ENCODE peak calls at places on chromosomes 4 and X, in five cellular contexts. E is brain pericyte; Q is effector memory CD8-positive, alpha-beta T cell; M is small intestine; A is NCI-H748 treated with DMSO at 0.1 percent for 48 hours. G is an unnamed sample.

GRCh38 chrX:153653556-153653955 is 6.6 kb downstream of the DUSP9 start:
- DNase-seq in A (no peak), Q (no peak), E (no peak), M (no peak), G (no peak)

GRCh38 chr4:184399505-184399893 is 74.9 kb downstream of the IRF2 start:
- DNase-seq in Q (no peak), A (no peak), E (no peak), M (no peak), G (no peak)

GRCh38 chr4:7807351-7807921 is 132.2 kb downstream of the AFAP1 start:
- DNase-seq in A (no peak), E (peak), Q (no peak), M (no peak), G (no peak)

GRCh38 chr4:8319731-8320385 is 50.3 kb downstream of the HTRA3 start:
- DNase-seq in Q (no peak), E (no peak), A (no peak), M (no peak), G (no peak)

GRCh38 chr4:110869114-110869513 is 246.2 kb upstream of the PITX2 start:
- DNase-seq in Q (no peak), M (no peak), E (no peak), A (no peak), G (no peak)

GRCh38 chr4:17512973-17513665 is 1.2 kb upstream of the QDPR start:
- DNase-seq in E (no peak), A (no peak), Q (no peak), M (no peak), G (no peak)

GRCh38 chrX:21966866-21967265 is 26.4 kb downstream of the SMS start:
- DNase-seq in A (no peak), Q (no peak), E (no peak), M (no peak), G (no peak)

GRCh38 chr4:89482248-89482647 is 174.6 kb upstream of the GPRIN3 start:
- DNase-seq in A (peak), Q (no peak), E (no peak), M (peak), G (peak)

GRCh38 chrX:134551365-134552095 is 91.6 kb downstream of the HPRT1 start:
- DNase-seq in A (no peak), M (no peak), E (no peak), Q (no peak), G (no peak)

GRCh38 chr4:89614155-89614554 is 222.8 kb downstream of the SNCA start:
- DNase-seq in A (no peak), Q (no peak), E (no peak), M (no peak), G (no peak)

GRCh38 chr4:32661229-32661628 is 1941.1 kb downstream of the PCDH7 start:
- DNase-seq in Q (no peak), M (no peak), E (no peak), A (no peak), G (no peak)

GRCh38 chr4:144782345-144782744 is 136.4 kb downstream of the HHIP start:
- DNase-seq in A (no peak), Q (no peak), M (no peak), E (no peak), G (no peak)

GRCh38 chrX:29024813-29025342 is 437.6 kb downstream of the IL1RAPL1 start:
- DNase-seq in Q (no peak), E (no peak), A (no peak), M (no peak), G (no peak)

GRCh38 chrX:141468940-141469339 is 115.6 kb downstream of the SPANXA1 start:
- DNase-seq in M (no peak), Q (no peak), E (no peak), A (no peak), G (no peak)

GRCh38 chr4:1193206-1194027 is 21.0 kb upstream of the SPON2 start:
- DNase-seq in Q (no peak), E (no peak), A (no peak), M (no peak), G (no peak)

GRCh38 chr4:2592572-2592971 is 56.1 kb downstream of the FAM193A start:
- DNase-seq in E (no peak), A (no peak), Q (no peak), M (no peak), G (no peak)

GRCh38 chrX:115690554-115691216 is 129.7 kb downstream of the PLS3 start:
- DNase-seq in Q (no peak), M (peak), E (peak), A (peak), G (peak)

GRCh38 chrX:70013483-70014222 is 36.1 kb downstream of the AWAT2 start:
- DNase-seq in M (no peak), E (no peak), A (no peak), Q (no peak), G (no peak)

GRCh38 chr4:108010167-108010566 is 20.5 kb downstream of the HADH start:
- DNase-seq in A (no peak), M (no peak), Q (no peak), E (no peak), G (no peak)

GRCh38 chr4:39045791-39046221 is 13.6 kb upstream of the TMEM156 start:
- DNase-seq in Q (peak), A (no peak), E (no peak), M (no peak), G (no peak)

GRCh38 chr4:57442834-57443291 is 332.7 kb upstream of the IGFBP7 start:
- DNase-seq in M (peak), A (peak), E (no peak), Q (no peak), G (peak)

GRCh38 chr4:74449571-74450297 is 4.8 kb downstream of the AREG start:
- DNase-seq in M (no peak), Q (no peak), A (no peak), E (no peak), G (no peak)

GRCh38 chrX:73965833-73966232 is 338.1 kb upstream of the ZCCHC13 start:
- DNase-seq in M (no peak), E (no peak), Q (no peak), A (no peak), G (no peak)

GRCh38 chr4:83490876-83491450 is 6.1 kb upstream of the ABRAXAS1 start:
- DNase-seq in Q (peak), M (peak), A (no peak), E (no peak), G (no peak)

GRCh38 chr4:8703401-8703696 is 110.8 kb downstream of the CPZ start:
- DNase-seq in E (no peak), Q (no peak), M (no peak), A (no peak), G (no peak)

GRCh38 chr4:3657917-3658913 is 108.0 kb upstream of the ADRA2C start:
- DNase-seq in M (no peak), Q (no peak), A (no peak), E (peak), G (no peak)

GRCh38 chrX:22376369-22376768 is 103.7 kb downstream of the CBLL2 start:
- DNase-seq in M (no peak), Q (no peak), A (no peak), E (no peak), G (no peak)

GRCh38 chr4:30295652-30296051 is 424.5 kb upstream of the PCDH7 start:
- DNase-seq in E (no peak), A (no peak), M (no peak), Q (no peak), G (no peak)

GRCh38 chr4:76084542-76084941 is 10.0 kb downstream of the ART3 start:
- DNase-seq in Q (no peak), A (no peak), E (no peak), M (no peak), G (no peak)

GRCh38 chrX:123169247-123169901 is 14.7 kb upstream of the GRIA3 start:
- DNase-seq in M (peak), A (no peak), Q (no peak), E (no peak), G (no peak)

GRCh38 chrX:69257504-69258127 is 92.4 kb upstream of the PJA1 start:
- DNase-seq in A (no peak), M (no peak), E (no peak), Q (no peak), G (no peak)

GRCh38 chrX:38675856-38676255 is 114.5 kb downstream of the TSPAN7 start:
- DNase-seq in M (no peak), E (no peak), A (no peak), Q (no peak), G (no peak)

GRCh38 chr4:180840142-180840541 is 1403.1 kb upstream of the TENM3 start:
- DNase-seq in E (no peak), Q (no peak), M (no peak), A (no peak), G (no peak)

GRCh38 chr4:21211836-21212235 is 511.6 kb downstream of the PACRGL start:
- DNase-seq in M (no peak), Q (no peak), A (no peak), E (no peak), G (no peak)

GRCh38 chrX:153731117-153731844 is 6.6 kb downstream of the ABCD1 start:
- DNase-seq in M (peak), E (no peak), A (no peak), Q (no peak), G (no peak)

GRCh38 chr4:18645356-18645755 is 623.8 kb upstream of the LCORL start:
- DNase-seq in Q (no peak), E (no peak), A (no peak), M (no peak), G (no peak)

GRCh38 chrX:69231903-69232302 is 66.7 kb upstream of the PJA1 start:
- DNase-seq in E (no peak), Q (no peak), A (no peak), M (no peak), G (no peak)

GRCh38 chr4:118772149-118773081 is 63.5 kb downstream of the SEC24D start:
- DNase-seq in M (peak), A (peak), E (no peak), Q (no peak), G (peak)

GRCh38 chr4:8862800-8863758 is 8.6 kb downstream of the HMX1 start:
- DNase-seq in M (no peak), E (no peak), Q (no peak), A (no peak), G (no peak)

G was measured in NCI-H774.